ENCODE peak calls at places on chromosomes 13 and 19, in six cellular contexts. C is IMR-90, H is trophoblast cell, G is mesendoderm, Q is neuronal stem cell, S is H1. X is an unnamed sample.

GRCh38 chr19:10915511-10916091 is 12.8 kb downstream of the YIPF2 start:
- DNase-seq in C (peak; percentile 86), H (peak; percentile 97), G (no peak), Q (no peak), S (no peak), X (peak; percentile 22)

GRCh38 chr13:108306768-108307332 is 37.3 kb downstream of the TNFSF13B start:
- DNase-seq in C (no peak), H (no peak), G (no peak), Q (no peak), S (no peak), X (no peak)

GRCh38 chr19:15733895-15734294 is 3.9 kb upstream of the OR10H3 start:
- DNase-seq in C (no peak), H (no peak), G (no peak), Q (no peak), S (no peak), X (no peak)

GRCh38 chr19:40369797-40370196 is 20.2 kb downstream of the HIPK4 start:
- DNase-seq in C (no peak), H (no peak), G (no peak), Q (no peak), S (no peak), X (no peak)

GRCh38 chr13:110126391-110126961 is 180.5 kb downstream of the COL4A1 start:
- DNase-seq in C (peak; percentile 98), H (no peak), G (peak; percentile 85), Q (peak; percentile 84), S (no peak), X (peak; percentile 69)

GRCh38 chr13:19961924-19962323 is 3.4 kb downstream of the ZMYM2 start:
- DNase-seq in C (peak; percentile 31), H (no peak), G (no peak), Q (no peak), S (no peak), X (no peak)

GRCh38 chr19:48325265-48325910 is at the start of gene EMP3:
- DNase-seq in C (peak; percentile 92), H (peak; percentile 70), G (peak; percentile 93), Q (peak; percentile 54), S (peak; percentile 78), X (peak; percentile 90)

GRCh38 chr19:10808937-10809655 is 26.9 kb downstream of the TMED1 start:
- DNase-seq in C (peak; percentile 21), H (no peak), G (no peak), Q (no peak), S (no peak), X (no peak)

GRCh38 chr19:29583196-29584006 is 22.7 kb upstream of the POP4 start:
- DNase-seq in C (peak; percentile 48), H (no peak), G (no peak), Q (no peak), S (no peak), X (no peak)

GRCh38 chr13:110024646-110024980 is 238.2 kb upstream of the IRS2 start:
- DNase-seq in C (peak; percentile 29), H (no peak), G (no peak), Q (no peak), S (no peak), X (no peak)

GRCh38 chr13:100392709-100393630 is 195.6 kb downstream of the GGACT start:
- DNase-seq in C (peak; percentile 100), H (peak; percentile 86), G (peak; percentile 99), Q (peak; percentile 14), S (no peak), X (peak; percentile 86)

GRCh38 chr19:40576181-40576584 is 490 bp upstream of the SHKBP1 start:
- DNase-seq in C (no peak), H (no peak), G (peak; percentile 74), Q (no peak), S (peak; percentile 70), X (peak; percentile 60)

GRCh38 chr13:43363156-43363918 is 340.0 kb downstream of the DNAJC15 start:
- DNase-seq in C (peak; percentile 40), H (no peak), G (no peak), Q (no peak), S (no peak), X (no peak)

GRCh38 chr19:50181121-50181520 is 18.0 kb upstream of the IZUMO2 start:
- DNase-seq in C (no peak), H (no peak), G (no peak), Q (no peak), S (no peak), X (no peak)

GRCh38 chr19:7772752-7773291 is 9.8 kb downstream of the CLEC4M start:
- DNase-seq in C (no peak), H (peak; percentile 53), G (peak; percentile 45), Q (no peak), S (no peak), X (no peak)

GRCh38 chr13:72960541-72960940 is 98.3 kb upstream of the KLF5 start:
- DNase-seq in C (no peak), H (no peak), G (no peak), Q (no peak), S (no peak), X (no peak)

GRCh38 chr19:51084505-51084904 is 1.8 kb upstream of the KLK14 start:
- DNase-seq in C (no peak), H (no peak), G (no peak), Q (no peak), S (no peak), X (no peak)

GRCh38 chr13:45082964-45083363 is 37.3 kb upstream of the GTF2F2 start:
- DNase-seq in C (peak; percentile 66), H (no peak), G (no peak), Q (no peak), S (no peak), X (no peak)

GRCh38 chr19:56403261-56403660 is 871 bp upstream of the ZNF583 start:
- DNase-seq in C (peak; percentile 39), H (no peak), G (no peak), Q (no peak), S (no peak), X (no peak)
- H2AK5ac ChIP-seq in C (no peak overlapping the region), H (no peak overlapping the region), G (no peak overlapping the region), Q (no peak overlapping the region), S (no peak overlapping the region), X (no peak overlapping the region)

GRCh38 chr13:66660013-66660804 is 569.9 kb downstream of the PCDH9 start:
- DNase-seq in C (peak; percentile 75), H (no peak), G (no peak), Q (no peak), S (no peak), X (no peak)
- H3K4me2 ChIP-seq in C (peak overlapping the region; percentile 77), H (no peak overlapping the region), G (no peak overlapping the region), Q (no peak overlapping the region), S (no peak overlapping the region), X (no peak overlapping the region)

DNA sequence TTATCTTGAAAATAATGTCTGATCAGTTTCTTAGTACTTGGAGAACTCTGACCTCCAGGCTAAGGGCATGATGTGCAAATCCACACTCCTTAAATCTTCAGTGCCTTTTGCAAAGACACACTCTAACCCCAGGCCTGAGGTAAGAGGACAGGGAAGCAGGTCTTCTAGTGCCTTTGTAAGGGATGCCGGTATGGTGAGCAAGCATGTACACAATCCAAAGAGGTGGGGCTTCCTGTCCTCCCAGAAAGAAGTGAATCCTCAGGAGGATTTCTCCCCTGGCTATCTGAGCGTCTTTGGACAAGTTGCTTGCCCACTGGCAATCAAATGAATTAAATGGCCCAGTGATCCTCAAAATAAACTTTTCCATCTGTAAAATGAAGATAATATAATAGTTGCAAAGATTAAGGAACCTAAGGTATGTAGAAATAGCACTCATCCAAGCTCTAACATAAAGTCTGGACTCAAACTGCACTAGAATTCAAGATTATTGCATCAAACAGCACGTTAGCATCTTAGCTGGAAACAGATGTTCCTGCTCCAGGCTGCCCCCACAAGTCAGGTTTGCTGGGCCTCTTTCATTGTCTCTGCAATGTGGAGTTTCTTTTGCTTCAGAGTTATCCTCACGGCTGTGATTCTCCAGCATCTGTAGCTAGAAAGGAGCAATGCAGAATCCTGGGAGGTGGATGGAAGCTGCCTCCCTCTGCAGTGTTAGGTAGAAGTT is 249.6 kb downstream of the TSHZ3 start:
- DNase-seq in C (no peak), H (no peak), G (no peak), Q (no peak), S (no peak), X (no peak)
- H2AK5ac ChIP-seq in C (no peak overlapping the region), H (no peak overlapping the region), G (no peak overlapping the region), Q (no peak overlapping the region), S (no peak overlapping the region), X (no peak overlapping the region)

DNA sequence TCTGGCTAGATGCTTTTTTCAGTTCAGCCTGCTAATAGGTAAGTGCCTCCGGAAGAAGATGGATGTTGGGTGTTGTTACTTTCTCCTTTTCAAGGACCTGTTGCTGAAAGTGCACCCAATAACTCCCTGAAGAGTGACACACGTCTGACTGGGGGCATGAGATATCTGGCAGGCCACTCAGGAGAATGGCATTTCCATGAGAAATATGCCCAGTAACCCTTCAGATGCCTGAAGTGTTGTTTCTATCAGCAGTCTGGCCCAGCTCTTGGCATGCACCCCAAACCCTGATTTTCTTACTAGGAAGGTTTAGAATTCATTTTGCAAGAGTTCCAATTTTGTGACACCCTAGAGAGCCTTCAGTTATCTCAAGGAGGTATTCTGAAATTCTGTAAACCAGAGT is 71.5 kb downstream of the ARHGAP35 start:
- DNase-seq in C (peak; percentile 62), H (no peak), G (no peak), Q (no peak), S (no peak), X (no peak)
- H3K4me2 ChIP-seq in C (peak overlapping the region; percentile 1), H (no peak overlapping the region), G (no peak overlapping the region), Q (no peak overlapping the region), S (no peak overlapping the region), X (no peak overlapping the region)

DNA sequence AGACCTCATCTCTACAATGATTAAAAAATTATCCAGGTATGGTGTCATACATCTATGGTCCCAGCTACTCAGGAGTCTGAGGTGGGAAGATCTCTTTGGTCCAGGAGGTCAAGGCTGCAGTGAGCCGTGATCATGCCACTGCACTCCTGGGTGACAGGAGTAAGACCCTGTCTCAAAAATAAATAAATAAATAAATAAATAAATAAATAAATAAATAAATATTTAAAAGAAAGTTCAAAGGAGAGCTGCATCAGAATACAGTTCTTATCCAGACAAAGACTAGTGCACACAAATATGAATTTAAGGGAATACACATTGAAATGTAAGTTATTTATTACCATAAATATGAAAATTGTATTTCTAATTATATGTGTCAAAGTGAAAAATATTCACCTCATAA is 624.9 kb downstream of the SLITRK6 start:
- DNase-seq in C (no peak), H (no peak), G (no peak), Q (no peak), S (no peak), X (no peak)
- H2AK5ac ChIP-seq in C (no peak overlapping the region), H (no peak overlapping the region), G (no peak overlapping the region), Q (no peak overlapping the region), S (no peak overlapping the region), X (no peak overlapping the region)

GRCh38 chr13:46296920-46297319 is 85.2 kb downstream of the LRRC63 start:
- DNase-seq in C (peak; percentile 67), H (peak; percentile 82), G (peak; percentile 89), Q (no peak), S (no peak), X (no peak)

GRCh38 chr13:46297338-46297737 is 85.6 kb downstream of the LRRC63 start:
- DNase-seq in C (peak; percentile 7), H (no peak), G (no peak), Q (no peak), S (no peak), X (no peak)

GRCh38 chr13:46295531-46296464 is 84.1 kb downstream of the LRRC63 start:
- DNase-seq in C (peak; percentile 83), H (peak; percentile 75), G (no peak), Q (no peak), S (no peak), X (no peak)

GRCh38 chr13:46296465-46296822 is 84.7 kb downstream of the LRRC63 start:
- DNase-seq in C (no peak), H (no peak), G (no peak), Q (no peak), S (no peak), X (no peak)
- H3K4me2 ChIP-seq in C (no peak overlapping the region), H (no peak overlapping the region), G (no peak overlapping the region), Q (no peak overlapping the region), S (no peak overlapping the region), X (no peak overlapping the region)

X was measured in H9.